ENCODE peak calls at places on chromosomes 5 and 9, in eight cellular contexts. I is uterus, U is heart left ventricle, E is sigmoid colon, W is A549, N is breast epithelium, J is stomach, Z is transverse colon. Y is an unnamed sample.
A peak's percentile ranks its signal among the peaks of the same experiment; 100 is the strongest.

GRCh38 chr9:83509372-83509771 is 28.8 kb downstream of the FRMD3 start:
- DNase-seq in Z (no peak), I (no peak), E (no peak), U (peak; percentile 27), N (no peak), W (no peak), J (no peak), Y (no peak)

GRCh38 chr9:136015656-136016055 is 54.5 kb upstream of the UBAC1 start:
- DNase-seq in U (no peak), N (no peak), J (no peak), I (peak; percentile 6), E (peak; percentile 56), W (no peak), Z (peak; percentile 4), Y (no peak)

GRCh38 chr5:78628260-78629024 is 20.1 kb downstream of the LHFPL2 start:
- DNase-seq in N (no peak), U (no peak), J (no peak), E (no peak), I (no peak), Z (no peak), W (no peak), Y (no peak)

GRCh38 chr9:86660146-86660545 is 287.2 kb downstream of the GAS1 start:
- DNase-seq in J (no peak), E (no peak), I (no peak), W (no peak), U (no peak), N (no peak), Z (no peak), Y (peak; percentile 19)

GRCh38 chr5:127002390-127002789 is 28.0 kb downstream of the MARCHF3 start:
- DNase-seq in N (no peak), J (no peak), W (peak; percentile 3), Z (no peak), E (no peak), U (no peak), I (no peak), Y (no peak)

GRCh38 chr5:15737036-15737821 is 237.2 kb downstream of the FBXL7 start:
- DNase-seq in I (no peak), Z (no peak), J (no peak), E (no peak), U (no peak), N (no peak), W (no peak), Y (no peak)

GRCh38 chr9:108444400-108445358 is 411.1 kb downstream of the ACTL7B start:
- DNase-seq in Z (no peak), U (no peak), N (no peak), J (no peak), E (peak; percentile 62), I (peak; percentile 26), W (peak; percentile 30), Y (peak; percentile 66)

GRCh38 chr5:135179308-135179980 is 145.4 kb upstream of the PITX1 start:
- DNase-seq in I (no peak), W (no peak), Z (no peak), E (no peak), J (no peak), U (no peak), N (no peak), Y (no peak)

GRCh38 chr5:142677212-142677611 is 8.7 kb downstream of the FGF1 start:
- DNase-seq in J (no peak), U (no peak), N (no peak), E (no peak), I (no peak), Z (no peak), W (peak; percentile 13), Y (no peak)

GRCh38 chr5:77305921-77306320 is 95.4 kb downstream of the PDE8B start:
- DNase-seq in N (no peak), W (no peak), I (peak; percentile 53), J (no peak), U (no peak), E (peak; percentile 79), Z (no peak), Y (no peak)

GRCh38 chr9:3794005-3794404 is 268.2 kb upstream of the RFX3 start:
- DNase-seq in Z (no peak), U (no peak), J (no peak), W (no peak), E (no peak), I (no peak), N (no peak), Y (no peak)

GRCh38 chr5:94793816-94794198 is 175.3 kb downstream of the SLF1 start:
- DNase-seq in W (no peak), U (no peak), Z (no peak), N (no peak), I (no peak), J (no peak), E (no peak), Y (peak; percentile 8)

GRCh38 chr5:170623576-170624181 is 119.9 kb downstream of the KCNIP1 start:
- DNase-seq in J (peak; percentile 35), E (peak; percentile 70), W (peak; percentile 78), N (peak; percentile 44), U (peak; percentile 39), I (no peak), Z (no peak), Y (peak; percentile 45)

GRCh38 chr5:76256116-76256889 is 146.8 kb upstream of the IQGAP2 start:
- DNase-seq in E (peak; percentile 71), Z (peak; percentile 61), I (peak; percentile 18), U (peak; percentile 48), W (peak; percentile 79), J (peak; percentile 54), N (no peak), Y (peak; percentile 8)

GRCh38 chr5:39891376-39891775 is 466.6 kb upstream of the DAB2 start:
- DNase-seq in U (no peak), W (no peak), J (no peak), Z (no peak), N (no peak), I (no peak), E (no peak), Y (no peak)

GRCh38 chr9:131854334-131854733 is 114.5 kb upstream of the RAPGEF1 start:
- DNase-seq in Z (no peak), I (no peak), J (no peak), U (no peak), W (no peak), N (no peak), E (peak; percentile 80), Y (no peak)

GRCh38 chr5:179504600-179505396 is 45.6 kb upstream of the RUFY1 start:
- DNase-seq in W (no peak), E (no peak), Z (no peak), I (no peak), J (no peak), N (no peak), U (no peak), Y (no peak)

GRCh38 chr5:178286226-178287090 is 53.9 kb upstream of the PHYKPL start:
- DNase-seq in N (no peak), J (no peak), W (no peak), I (no peak), Z (no peak), E (peak; percentile 48), U (no peak), Y (no peak)

GRCh38 chr9:112443200-112443599 is 43.4 kb upstream of the KIAA1958 start:
- DNase-seq in N (no peak), W (peak; percentile 23), Z (no peak), J (no peak), U (no peak), I (no peak), E (no peak), Y (no peak)

GRCh38 chr5:147906326-147907095 is at the start of gene C5orf46:
- DNase-seq in J (no peak), U (no peak), E (no peak), W (no peak), N (no peak), I (no peak), Z (no peak), Y (peak; percentile 9)

DNA sequence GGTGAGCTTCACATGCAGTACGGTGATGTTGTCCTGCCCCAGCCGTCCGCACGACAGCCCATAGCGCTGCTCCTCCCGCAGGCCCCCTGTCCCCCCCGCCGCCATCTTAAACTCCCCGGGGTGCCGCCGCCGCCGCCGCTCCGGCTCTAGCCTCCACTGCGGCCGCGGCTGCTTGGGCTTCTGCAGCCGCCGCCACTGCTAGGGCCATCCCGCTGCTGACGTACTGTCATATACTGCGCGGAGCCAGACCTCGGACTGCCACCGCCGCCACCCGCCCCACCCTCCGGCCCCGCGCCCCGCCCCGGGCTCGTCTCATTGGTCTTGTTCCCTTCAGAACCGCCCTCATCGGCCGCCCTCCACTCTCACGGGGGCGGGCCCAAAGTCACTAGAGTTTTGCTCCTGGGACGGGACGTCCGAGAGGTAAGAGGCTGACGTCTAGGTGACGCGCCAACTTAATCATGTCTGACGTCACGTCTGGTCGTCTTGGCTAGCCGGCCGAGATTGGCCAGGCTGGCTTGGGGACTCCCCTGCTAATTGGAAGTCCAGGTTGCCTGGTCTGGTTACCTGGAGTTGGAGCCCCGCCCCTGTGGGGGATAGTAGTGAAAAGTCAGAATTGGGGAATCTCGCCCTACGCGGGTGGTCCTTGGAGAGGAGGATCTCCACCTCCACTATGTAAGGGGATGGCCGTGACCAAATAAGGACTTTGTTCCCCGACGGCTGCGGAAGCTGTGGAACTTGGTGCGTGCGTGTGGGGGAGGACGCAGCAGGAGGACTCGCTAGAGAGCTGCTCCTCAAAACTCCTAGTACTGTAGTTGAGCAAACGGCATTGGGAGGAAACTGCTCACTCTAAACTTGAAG is at the start of gene ELL2:
- DNase-seq in N (peak; percentile 98), J (peak; percentile 100), W (peak; percentile 100), U (peak; percentile 97), E (peak; percentile 99), Z (peak; percentile 100), I (peak; percentile 94), Y (peak; percentile 82)
- TF ChIP-seq POLR2A in N (peak; percentile 78), J (peak; percentile 89), W (peak; percentile 50), U (peak; percentile 97), E (peak; percentile 82), Z (peak; percentile 98), I (peak; percentile 78), Y (peak; percentile 86)

GRCh38 chr5:138353550-138353893 is 1.0 kb downstream of the KDM3B start:
- DNase-seq in N (no peak), Z (no peak), E (no peak), J (no peak), W (no peak), U (no peak), I (no peak), Y (no peak)
- TF ChIP-seq POLR2A in N (no peak), Z (peak; percentile 65), E (no peak), J (no peak), W (no peak), U (no peak), I (no peak), Y (no peak)

DNA sequence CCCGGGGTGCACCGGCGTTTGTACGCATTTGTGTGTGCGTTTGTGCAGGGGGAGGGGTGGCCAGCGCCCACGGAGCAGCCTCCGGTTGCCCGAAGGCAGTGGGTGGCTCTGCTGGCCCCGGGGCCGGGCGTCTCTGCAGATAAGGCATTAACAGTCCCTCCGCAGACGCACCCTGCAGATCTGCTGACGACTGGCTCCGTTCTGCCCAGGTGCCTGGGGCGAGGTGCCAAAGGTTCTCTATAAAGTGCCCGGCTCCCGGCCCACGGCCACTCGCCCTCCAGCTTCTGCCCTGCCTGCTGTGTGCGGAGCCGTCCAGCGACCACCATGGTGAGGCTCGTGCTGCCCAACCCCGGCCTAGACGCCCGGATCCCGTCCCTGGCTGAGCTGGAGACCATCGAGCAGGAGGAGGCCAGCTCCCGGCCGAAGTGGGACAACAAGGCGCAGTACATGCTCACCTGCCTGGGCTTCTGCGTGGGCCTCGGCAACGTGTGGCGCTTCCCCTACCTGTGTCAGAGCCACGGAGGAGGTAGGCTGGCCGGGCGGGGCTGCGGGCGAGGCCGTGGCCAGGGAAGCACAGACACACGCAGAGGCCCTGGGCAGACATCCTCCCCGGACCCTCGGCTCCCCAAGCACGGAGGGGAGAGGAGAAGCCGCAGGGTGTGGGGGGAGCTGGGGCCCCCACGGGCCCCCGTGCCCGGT is at the start of gene SLC6A19:
- DNase-seq in N (no peak), E (no peak), J (peak; percentile 63), Z (no peak), I (no peak), U (no peak), W (no peak), Y (no peak)
- TF ChIP-seq POLR2A in N (no peak), E (no peak), J (no peak), Z (peak; percentile 65), I (no peak), U (no peak), W (no peak), Y (no peak)

GRCh38 chr9:70480405-70480980 is 66.0 kb upstream of the KLF9 start:
- DNase-seq in J (peak; percentile 87), N (peak; percentile 82), U (peak; percentile 63), W (no peak), Z (peak; percentile 87), E (peak; percentile 98), I (peak; percentile 86), Y (no peak)
- TF ChIP-seq POLR2A in J (peak; percentile 68), N (peak; percentile 43), U (peak; percentile 62), W (no peak), Z (peak; percentile 92), E (peak; percentile 39), I (peak; percentile 78), Y (no peak)

Y was measured in H54.